ENCODE peak calls at places on chromosome 16, in six cellular contexts. One of them, this sample, is unnamed.
A peak's percentile ranks its signal among the peaks of the same experiment; 100 is the strongest.

GRCh38 chr16:12613131-12613991 is 190.3 kb downstream of the CPPED1 start:
- DNase-seq in HTR-8/SVneo: no peak
- DNase-seq in activated T-helper 1 cell treated with anti-CD3 and anti-CD28 coated beads, Interleukin-2, amount 50 U/mL, for 16 hours: no peak
- DNase-seq in A172: peak; percentile 100
- DNase-seq in activated effector memory CD4-positive, alpha-beta T cell treated with anti-CD3 and anti-CD28 coated beads, Interleukin-2, amount 50 U/mL, for 16 hours: peak; percentile 67
- DNase-seq in hepatic stellate cell: no peak
- DNase-seq in this sample: peak; percentile 97

GRCh38 chr16:48963306-48963705 is 318.3 kb downstream of the CBLN1 start:
- DNase-seq in HTR-8/SVneo: peak; percentile 51
- DNase-seq in activated T-helper 1 cell treated with anti-CD3 and anti-CD28 coated beads, Interleukin-2, amount 50 U/mL, for 16 hours: no peak
- DNase-seq in A172: peak; percentile 74
- DNase-seq in activated effector memory CD4-positive, alpha-beta T cell treated with anti-CD3 and anti-CD28 coated beads, Interleukin-2, amount 50 U/mL, for 16 hours: no peak
- DNase-seq in hepatic stellate cell: no peak
- DNase-seq in this sample: peak; percentile 95

GRCh38 chr16:55367796-55368195 is 43.8 kb downstream of the IRX6 start:
- DNase-seq in HTR-8/SVneo: no peak
- DNase-seq in activated T-helper 1 cell treated with anti-CD3 and anti-CD28 coated beads, Interleukin-2, amount 50 U/mL, for 16 hours: no peak
- DNase-seq in A172: no peak
- DNase-seq in activated effector memory CD4-positive, alpha-beta T cell treated with anti-CD3 and anti-CD28 coated beads, Interleukin-2, amount 50 U/mL, for 16 hours: no peak
- DNase-seq in hepatic stellate cell: no peak
- DNase-seq in this sample: peak; percentile 16

GRCh38 chr16:4358831-4359561 is 7.9 kb upstream of the PAM16 start:
- DNase-seq in HTR-8/SVneo: peak; percentile 56
- DNase-seq in activated T-helper 1 cell treated with anti-CD3 and anti-CD28 coated beads, Interleukin-2, amount 50 U/mL, for 16 hours: peak; percentile 49
- DNase-seq in A172: no peak
- DNase-seq in activated effector memory CD4-positive, alpha-beta T cell treated with anti-CD3 and anti-CD28 coated beads, Interleukin-2, amount 50 U/mL, for 16 hours: peak; percentile 90
- DNase-seq in hepatic stellate cell: no peak
- DNase-seq in this sample: peak; percentile 34

GRCh38 chr16:585351-585750 is 4.5 kb upstream of the RAB40C start:
- DNase-seq in HTR-8/SVneo: no peak
- DNase-seq in activated T-helper 1 cell treated with anti-CD3 and anti-CD28 coated beads, Interleukin-2, amount 50 U/mL, for 16 hours: no peak
- DNase-seq in A172: no peak
- DNase-seq in activated effector memory CD4-positive, alpha-beta T cell treated with anti-CD3 and anti-CD28 coated beads, Interleukin-2, amount 50 U/mL, for 16 hours: no peak
- DNase-seq in hepatic stellate cell: no peak
- DNase-seq in this sample: peak; percentile 42

GRCh38 chr16:85329059-85329812 is 217.0 kb upstream of the CIBAR2 start:
- DNase-seq in HTR-8/SVneo: no peak
- DNase-seq in activated T-helper 1 cell treated with anti-CD3 and anti-CD28 coated beads, Interleukin-2, amount 50 U/mL, for 16 hours: no peak
- DNase-seq in A172: peak; percentile 55
- DNase-seq in activated effector memory CD4-positive, alpha-beta T cell treated with anti-CD3 and anti-CD28 coated beads, Interleukin-2, amount 50 U/mL, for 16 hours: no peak
- DNase-seq in hepatic stellate cell: no peak
- DNase-seq in this sample: peak; percentile 75

GRCh38 chr16:19118938-19119431 is 5.2 kb downstream of the ITPRIPL2 start:
- DNase-seq in HTR-8/SVneo: peak; percentile 81
- DNase-seq in activated T-helper 1 cell treated with anti-CD3 and anti-CD28 coated beads, Interleukin-2, amount 50 U/mL, for 16 hours: no peak
- DNase-seq in A172: peak; percentile 90
- DNase-seq in activated effector memory CD4-positive, alpha-beta T cell treated with anti-CD3 and anti-CD28 coated beads, Interleukin-2, amount 50 U/mL, for 16 hours: peak; percentile 66
- DNase-seq in hepatic stellate cell: peak; percentile 91
- DNase-seq in this sample: peak; percentile 93

GRCh38 chr16:4244254-4244812 is 2.5 kb upstream of the SRL start:
- DNase-seq in HTR-8/SVneo: no peak
- DNase-seq in activated T-helper 1 cell treated with anti-CD3 and anti-CD28 coated beads, Interleukin-2, amount 50 U/mL, for 16 hours: no peak
- DNase-seq in A172: no peak
- DNase-seq in activated effector memory CD4-positive, alpha-beta T cell treated with anti-CD3 and anti-CD28 coated beads, Interleukin-2, amount 50 U/mL, for 16 hours: no peak
- DNase-seq in hepatic stellate cell: no peak
- DNase-seq in this sample: peak; percentile 8

GRCh38 chr16:67228905-67229304 is 2.0 kb downstream of the TMEM208 start:
- DNase-seq in HTR-8/SVneo: no peak
- DNase-seq in activated T-helper 1 cell treated with anti-CD3 and anti-CD28 coated beads, Interleukin-2, amount 50 U/mL, for 16 hours: no peak
- DNase-seq in A172: no peak
- DNase-seq in activated effector memory CD4-positive, alpha-beta T cell treated with anti-CD3 and anti-CD28 coated beads, Interleukin-2, amount 50 U/mL, for 16 hours: no peak
- DNase-seq in hepatic stellate cell: no peak
- DNase-seq in this sample: no peak

GRCh38 chr16:86562356-86562755 is 4.3 kb upstream of the FOXC2 start:
- DNase-seq in HTR-8/SVneo: no peak
- DNase-seq in activated T-helper 1 cell treated with anti-CD3 and anti-CD28 coated beads, Interleukin-2, amount 50 U/mL, for 16 hours: no peak
- DNase-seq in A172: no peak
- DNase-seq in activated effector memory CD4-positive, alpha-beta T cell treated with anti-CD3 and anti-CD28 coated beads, Interleukin-2, amount 50 U/mL, for 16 hours: no peak
- DNase-seq in hepatic stellate cell: no peak
- DNase-seq in this sample: no peak

This sample was measured in M059J.